ENCODE peak calls at places on chromosomes 11 and 22, in six cellular contexts. One of them, this sample, is unnamed.
A peak's percentile ranks its signal among the peaks of the same experiment; 100 is the strongest.

GRCh38 chr11:6156628-6157367 is 13.3 kb downstream of the OR52B2 start:
- DNase-seq in OCI-LY7: no peak
- DNase-seq in brain microvascular endothelial cell: no peak
- DNase-seq in WERI-Rb-1: no peak
- DNase-seq in omental fat pad: no peak
- DNase-seq in fibroblast of pulmonary artery: peak; percentile 0
- DNase-seq in this sample: no peak

GRCh38 chr22:48517039-48518030 is 1310.3 kb downstream of the BRD1 start:
- DNase-seq in OCI-LY7: no peak
- DNase-seq in brain microvascular endothelial cell: no peak
- DNase-seq in WERI-Rb-1: peak; percentile 45
- DNase-seq in omental fat pad: no peak
- DNase-seq in fibroblast of pulmonary artery: no peak
- DNase-seq in this sample: no peak

GRCh38 chr11:44564198-44564597 is 1.3 kb upstream of the CD82 start:
- DNase-seq in OCI-LY7: no peak
- DNase-seq in brain microvascular endothelial cell: no peak
- DNase-seq in WERI-Rb-1: no peak
- DNase-seq in omental fat pad: no peak
- DNase-seq in fibroblast of pulmonary artery: no peak
- DNase-seq in this sample: no peak

GRCh38 chr11:26947379-26947844 is 46.5 kb upstream of the FIBIN start:
- DNase-seq in OCI-LY7: no peak
- DNase-seq in brain microvascular endothelial cell: peak; percentile 99
- DNase-seq in WERI-Rb-1: no peak
- DNase-seq in omental fat pad: no peak
- DNase-seq in fibroblast of pulmonary artery: peak; percentile 100
- DNase-seq in this sample: no peak

GRCh38 chr11:91081440-91082088 is 858.7 kb upstream of the CHORDC1 start:
- DNase-seq in OCI-LY7: no peak
- DNase-seq in brain microvascular endothelial cell: peak; percentile 51
- DNase-seq in WERI-Rb-1: peak; percentile 10
- DNase-seq in omental fat pad: no peak
- DNase-seq in fibroblast of pulmonary artery: peak; percentile 52
- DNase-seq in this sample: peak; percentile 30

GRCh38 chr11:12827929-12828812 is 153.9 kb downstream of the TEAD1 start:
- DNase-seq in OCI-LY7: peak; percentile 46
- DNase-seq in brain microvascular endothelial cell: peak; percentile 59
- DNase-seq in WERI-Rb-1: no peak
- DNase-seq in omental fat pad: no peak
- DNase-seq in fibroblast of pulmonary artery: peak; percentile 85
- DNase-seq in this sample: no peak

GRCh38 chr11:68116126-68116525 is 5.1 kb downstream of the CHKA start:
- DNase-seq in OCI-LY7: no peak
- DNase-seq in brain microvascular endothelial cell: no peak
- DNase-seq in WERI-Rb-1: no peak
- DNase-seq in omental fat pad: no peak
- DNase-seq in fibroblast of pulmonary artery: no peak
- DNase-seq in this sample: no peak

GRCh38 chr11:31875861-31876625 is 64.9 kb upstream of the PAX6 start:
- DNase-seq in OCI-LY7: no peak
- DNase-seq in brain microvascular endothelial cell: no peak
- DNase-seq in WERI-Rb-1: no peak
- DNase-seq in omental fat pad: no peak
- DNase-seq in fibroblast of pulmonary artery: no peak
- DNase-seq in this sample: peak; percentile 31

GRCh38 chr11:61362542-61362875 is 335 bp downstream of the TMEM138 start:
- DNase-seq in OCI-LY7: peak; percentile 47
- DNase-seq in brain microvascular endothelial cell: peak; percentile 53
- DNase-seq in WERI-Rb-1: peak; percentile 25
- DNase-seq in omental fat pad: no peak
- DNase-seq in fibroblast of pulmonary artery: peak; percentile 55
- DNase-seq in this sample: no peak

GRCh38 chr22:19942071-19942885 is 660 bp upstream of the TXNRD2 start:
- DNase-seq in OCI-LY7: peak; percentile 72
- DNase-seq in brain microvascular endothelial cell: peak; percentile 56
- DNase-seq in WERI-Rb-1: no peak
- DNase-seq in omental fat pad: no peak
- DNase-seq in fibroblast of pulmonary artery: peak; percentile 78
- DNase-seq in this sample: no peak

GRCh38 chr11:57663975-57664374 is 3.9 kb upstream of the ZDHHC5 start:
- DNase-seq in OCI-LY7: no peak
- DNase-seq in brain microvascular endothelial cell: no peak
- DNase-seq in WERI-Rb-1: no peak
- DNase-seq in omental fat pad: no peak
- DNase-seq in fibroblast of pulmonary artery: no peak
- DNase-seq in this sample: no peak

GRCh38 chr22:49693416-49693815 is 134.3 kb downstream of the BRD1 start:
- DNase-seq in OCI-LY7: no peak
- DNase-seq in brain microvascular endothelial cell: no peak
- DNase-seq in WERI-Rb-1: no peak
- DNase-seq in omental fat pad: no peak
- DNase-seq in fibroblast of pulmonary artery: no peak
- DNase-seq in this sample: no peak

GRCh38 chr22:38422615-38423511 is 32.1 kb downstream of the KCNJ4 start:
- DNase-seq in OCI-LY7: no peak
- DNase-seq in brain microvascular endothelial cell: no peak
- DNase-seq in WERI-Rb-1: no peak
- DNase-seq in omental fat pad: no peak
- DNase-seq in fibroblast of pulmonary artery: no peak
- DNase-seq in this sample: no peak

GRCh38 chr11:75639752-75640151 is 29.1 kb downstream of the MAP6 start:
- DNase-seq in OCI-LY7: no peak
- DNase-seq in brain microvascular endothelial cell: peak; percentile 39
- DNase-seq in WERI-Rb-1: peak; percentile 91
- DNase-seq in omental fat pad: no peak
- DNase-seq in fibroblast of pulmonary artery: peak; percentile 68
- DNase-seq in this sample: peak; percentile 81

GRCh38 chr22:42909363-42910058 is 52.4 kb upstream of the ARFGAP3 start:
- DNase-seq in OCI-LY7: no peak
- DNase-seq in brain microvascular endothelial cell: no peak
- DNase-seq in WERI-Rb-1: no peak
- DNase-seq in omental fat pad: no peak
- DNase-seq in fibroblast of pulmonary artery: no peak
- DNase-seq in this sample: no peak

GRCh38 chr11:2212411-2213251 is 41.0 kb upstream of the TH start:
- DNase-seq in OCI-LY7: no peak
- DNase-seq in brain microvascular endothelial cell: no peak
- DNase-seq in WERI-Rb-1: no peak
- DNase-seq in omental fat pad: no peak
- DNase-seq in fibroblast of pulmonary artery: no peak
- DNase-seq in this sample: no peak
- TF ChIP-seq CTCF in OCI-LY7: no peak
- TF ChIP-seq CTCF in brain microvascular endothelial cell: no peak
- TF ChIP-seq CTCF in WERI-Rb-1: no peak
- TF ChIP-seq CTCF in omental fat pad: no peak
- TF ChIP-seq CTCF in fibroblast of pulmonary artery: no peak
- TF ChIP-seq CTCF in this sample: no peak

GRCh38 chr11:15667127-15667725 is 552.5 kb downstream of the INSC start:
- DNase-seq in OCI-LY7: no peak
- DNase-seq in brain microvascular endothelial cell: no peak
- DNase-seq in WERI-Rb-1: no peak
- DNase-seq in omental fat pad: no peak
- DNase-seq in fibroblast of pulmonary artery: peak; percentile 46
- DNase-seq in this sample: no peak

GRCh38 chr11:15660496-15660895 is 545.8 kb downstream of the INSC start:
- DNase-seq in OCI-LY7: no peak
- DNase-seq in brain microvascular endothelial cell: no peak
- DNase-seq in WERI-Rb-1: no peak
- DNase-seq in omental fat pad: no peak
- DNase-seq in fibroblast of pulmonary artery: no peak
- DNase-seq in this sample: no peak

GRCh38 chr11:15662285-15662684 is 547.6 kb downstream of the INSC start:
- DNase-seq in OCI-LY7: no peak
- DNase-seq in brain microvascular endothelial cell: no peak
- DNase-seq in WERI-Rb-1: no peak
- DNase-seq in omental fat pad: no peak
- DNase-seq in fibroblast of pulmonary artery: no peak
- DNase-seq in this sample: no peak

GRCh38 chr11:15665368-15665871 is 550.7 kb downstream of the INSC start:
- DNase-seq in OCI-LY7: no peak
- DNase-seq in brain microvascular endothelial cell: peak; percentile 81
- DNase-seq in WERI-Rb-1: no peak
- DNase-seq in omental fat pad: no peak
- DNase-seq in fibroblast of pulmonary artery: peak; percentile 89
- DNase-seq in this sample: no peak

GRCh38 chr11:15663778-15664218 is 549.1 kb downstream of the INSC start:
- DNase-seq in OCI-LY7: no peak
- DNase-seq in brain microvascular endothelial cell: no peak
- DNase-seq in WERI-Rb-1: no peak
- DNase-seq in omental fat pad: no peak
- DNase-seq in fibroblast of pulmonary artery: no peak
- DNase-seq in this sample: peak; percentile 35
- TF ChIP-seq CTCF in OCI-LY7: no peak
- TF ChIP-seq CTCF in brain microvascular endothelial cell: no peak
- TF ChIP-seq CTCF in WERI-Rb-1: no peak
- TF ChIP-seq CTCF in omental fat pad: no peak
- TF ChIP-seq CTCF in fibroblast of pulmonary artery: no peak
- TF ChIP-seq CTCF in this sample: no peak

DNA sequence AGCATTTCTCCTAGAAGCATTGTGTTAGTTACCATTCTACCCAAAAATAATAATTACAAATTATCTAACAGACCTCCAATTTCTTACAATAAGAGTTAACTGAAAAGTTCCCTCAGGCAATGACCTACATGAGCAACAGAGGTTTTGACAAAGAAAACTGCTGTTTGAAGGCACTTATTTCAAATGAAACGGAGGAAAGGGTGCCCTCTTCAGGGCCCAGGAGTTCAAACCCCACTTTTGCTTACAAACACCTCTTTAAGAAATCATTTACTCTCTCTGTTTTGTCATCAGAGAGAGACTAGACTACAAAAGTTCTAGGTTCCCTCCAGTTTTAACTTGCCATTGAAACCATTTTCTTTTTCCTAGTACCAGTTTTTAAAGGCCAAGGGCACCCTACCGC is 56.7 kb downstream of the AMBRA1 start:
- DNase-seq in OCI-LY7: no peak
- DNase-seq in brain microvascular endothelial cell: no peak
- DNase-seq in WERI-Rb-1: no peak
- DNase-seq in omental fat pad: no peak
- DNase-seq in fibroblast of pulmonary artery: no peak
- DNase-seq in this sample: no peak
- TF ChIP-seq CTCF in OCI-LY7: peak; percentile 11
- TF ChIP-seq CTCF in brain microvascular endothelial cell: peak; percentile 39
- TF ChIP-seq CTCF in WERI-Rb-1: peak; percentile 40
- TF ChIP-seq CTCF in omental fat pad: no peak
- TF ChIP-seq CTCF in fibroblast of pulmonary artery: peak; percentile 18
- TF ChIP-seq CTCF in this sample: no peak

GRCh38 chr11:102794382-102794781 is 3.6 kb downstream of the MMP1 start:
- DNase-seq in OCI-LY7: peak; percentile 44
- DNase-seq in brain microvascular endothelial cell: peak; percentile 66
- DNase-seq in WERI-Rb-1: peak; percentile 58
- DNase-seq in omental fat pad: no peak
- DNase-seq in fibroblast of pulmonary artery: peak; percentile 42
- DNase-seq in this sample: no peak
- TF ChIP-seq CTCF in OCI-LY7: peak; percentile 78
- TF ChIP-seq CTCF in brain microvascular endothelial cell: peak; percentile 80
- TF ChIP-seq CTCF in WERI-Rb-1: peak; percentile 47
- TF ChIP-seq CTCF in omental fat pad: no peak
- TF ChIP-seq CTCF in fibroblast of pulmonary artery: peak; percentile 53
- TF ChIP-seq CTCF in this sample: peak; percentile 49

This sample was measured in glutamatergic neuron.